ENCODE peak calls at places on chromosome 7, in nine cellular contexts. B, G, Z, W, T, L, Q, K and P are unnamed samples.

GRCh38 chr7:73828107-73828803 is 2.5 kb upstream of the CLDN4 start:
- DNase-seq in B (no peak), L (no peak), K (no peak), Q (peak; percentile 50), G (no peak), W (peak; percentile 90), Z (peak; percentile 47), T (no peak), P (no peak)

GRCh38 chr7:155360495-155361362 is 63.1 kb downstream of the INSIG1 start:
- DNase-seq in G (no peak), Z (no peak), Q (no peak), B (no peak), K (no peak), L (no peak), W (no peak), T (peak; percentile 55), P (no peak)

GRCh38 chr7:98202367-98203195 is 8.7 kb upstream of the BHLHA15 start:
- DNase-seq in W (no peak), T (peak; percentile 81), B (no peak), K (peak; percentile 87), G (peak; percentile 21), Z (no peak), Q (no peak), L (peak; percentile 22), P (no peak)

GRCh38 chr7:82677493-82677892 is 233.9 kb upstream of the CACNA2D1 start:
- DNase-seq in K (no peak), T (no peak), Q (peak; percentile 40), W (no peak), L (peak; percentile 13), G (peak; percentile 12), Z (no peak), B (peak; percentile 49), P (no peak)

GRCh38 chr7:151700621-151701185 is 176.2 kb downstream of the PRKAG2 start:
- DNase-seq in B (no peak), G (no peak), T (no peak), Z (no peak), W (no peak), K (no peak), Q (peak; percentile 74), L (no peak), P (no peak)

GRCh38 chr7:142376356-142376997 is 118.6 kb upstream of the PRSS58 start:
- DNase-seq in W (no peak), Z (no peak), Q (no peak), L (no peak), G (no peak), B (no peak), T (no peak), K (no peak), P (peak; percentile 36)

GRCh38 chr7:77570330-77571011 is 33.4 kb downstream of the PTPN12 start:
- DNase-seq in B (no peak), Q (peak; percentile 82), T (no peak), K (no peak), W (no peak), Z (peak; percentile 49), G (no peak), L (no peak), P (no peak)

GRCh38 chr7:158534598-158534997 is 53.0 kb downstream of the PTPRN2 start:
- DNase-seq in G (no peak), Q (no peak), Z (no peak), B (no peak), L (no peak), W (no peak), K (no peak), T (no peak), P (no peak)

GRCh38 chr7:34848670-34849069 is 188.6 kb downstream of the DPY19L1 start:
- DNase-seq in T (no peak), L (no peak), Z (no peak), B (no peak), Q (no peak), K (no peak), W (no peak), G (no peak), P (no peak)